ENCODE peak calls at places on chromosomes 4 and X, in six cellular contexts. M, G, U, D, E and W are unnamed samples. For H3K27me3, the result is how much of the 10 kb centered on the place peaks cover.

GRCh38 chrX:123920065-123920785 is 41.3 kb upstream of the STAG2 start:
- DNase-seq in E (no peak), U (no peak), D (no peak), G (no peak), M (no peak), W (peak)

GRCh38 chr4:5928241-5928640 is 35.4 kb upstream of the CRMP1 start:
- DNase-seq in U (no peak), G (no peak), E (no peak), M (no peak), D (no peak), W (no peak)

GRCh38 chrX:135437867-135438733 is 16.4 kb downstream of the SMIM10L2A start:
- DNase-seq in M (no peak), E (no peak), D (no peak), G (no peak), U (no peak), W (no peak)

GRCh38 chr4:183758006-183758734 is 99.1 kb downstream of the TRAPPC11 start:
- DNase-seq in E (peak), D (no peak), U (no peak), M (no peak), G (peak), W (no peak)

GRCh38 chr4:147019061-147019460 is 73.4 kb upstream of the TTC29 start:
- DNase-seq in D (no peak), E (peak), G (peak), M (peak), U (peak), W (peak)

GRCh38 chr4:184568770-184569169 is 80.5 kb downstream of the CASP3 start:
- DNase-seq in M (no peak), E (no peak), G (no peak), U (no peak), D (peak), W (no peak)

GRCh38 chrX:47146121-47146935 is 1.3 kb downstream of the RBM10 start:
- DNase-seq in M (no peak), E (peak), D (no peak), G (no peak), U (no peak), W (no peak)

GRCh38 chr4:95061220-95061619 is 303.5 kb downstream of the BMPR1B start:
- DNase-seq in G (no peak), U (no peak), M (no peak), D (no peak), E (no peak), W (no peak)

GRCh38 chr4:159142254-159142653 is 39.4 kb downstream of the RAPGEF2 start:
- DNase-seq in U (no peak), G (no peak), M (no peak), E (no peak), D (no peak), W (no peak)

GRCh38 chr4:103046416-103047290 is 27.1 kb upstream of the SLC9B1 start:
- DNase-seq in U (peak), D (no peak), G (no peak), E (peak), M (peak), W (peak)

GRCh38 chr4:15065516-15065915 is 63.2 kb downstream of the CPEB2 start:
- DNase-seq in M (no peak), U (no peak), D (no peak), G (no peak), E (no peak), W (no peak)

GRCh38 chrX:135494453-135494852 is 26.0 kb upstream of the INTS6L start:
- DNase-seq in M (no peak), U (no peak), E (no peak), G (no peak), D (no peak), W (no peak)

GRCh38 chr4:57320880-57321279 is 210.7 kb upstream of the IGFBP7 start:
- DNase-seq in U (no peak), E (no peak), G (no peak), M (no peak), D (peak), W (no peak)

GRCh38 chrX:17613979-17614572 is 123.2 kb upstream of the SCML1 start:
- DNase-seq in M (peak), G (no peak), D (no peak), U (peak), E (no peak), W (no peak)

GRCh38 chrX:22135171-22135711 is 103.1 kb downstream of the PHEX start:
- DNase-seq in U (no peak), M (no peak), G (peak), E (no peak), D (no peak), W (no peak)

GRCh38 chr4:78293841-78294301 is 236.7 kb downstream of the FRAS1 start:
- DNase-seq in G (no peak), M (no peak), E (no peak), U (no peak), D (no peak), W (no peak)

GRCh38 chr4:98363431-98363830 is 102.2 kb downstream of the RAP1GDS1 start:
- DNase-seq in E (no peak), U (no peak), G (no peak), M (no peak), D (no peak), W (no peak)

GRCh38 chr4:176988226-176988625 is 195.5 kb upstream of the VEGFC start:
- DNase-seq in M (no peak), E (no peak), U (no peak), D (no peak), G (no peak), W (peak)

GRCh38 chr4:71270901-71271300 is 67.9 kb upstream of the SLC4A4 start:
- DNase-seq in E (peak), D (no peak), M (no peak), U (peak), G (no peak), W (no peak)

GRCh38 chr4:10619220-10619619 is 65.3 kb downstream of the CLNK start:
- DNase-seq in M (no peak), D (no peak), E (peak), G (no peak), U (peak), W (no peak)

GRCh38 chrX:80799616-80800015 is 10.1 kb downstream of the BRWD3 start:
- DNase-seq in E (no peak), U (no peak), M (no peak), G (no peak), D (no peak), W (no peak)

GRCh38 chr4:42458686-42459085 is 61.4 kb downstream of the SHISA3 start:
- DNase-seq in U (no peak), M (no peak), E (no peak), G (no peak), D (no peak), W (no peak)

GRCh38 chrX:11606408-11606807 is 59.3 kb downstream of the ARHGAP6 start:
- DNase-seq in D (no peak), G (no peak), U (no peak), E (no peak), M (no peak), W (no peak)

GRCh38 chr4:5708171-5708828 is at the start of gene EVC2:
- DNase-seq in U (peak), M (no peak), E (peak), G (peak), D (no peak), W (no peak)

GRCh38 chr4:140807491-140808257 is 51.5 kb upstream of the TBC1D9 start:
- DNase-seq in M (no peak), D (no peak), G (no peak), U (no peak), E (no peak), W (no peak)

GRCh38 chr4:26105815-26106699 is 192.0 kb downstream of the SMIM20 start:
- DNase-seq in M (no peak), E (no peak), G (no peak), D (peak), U (no peak), W (no peak)

GRCh38 chrX:107562482-107562881 is 65.8 kb upstream of the PRPS1 start:
- DNase-seq in G (no peak), D (no peak), U (no peak), E (no peak), M (no peak), W (no peak)

GRCh38 chrX:114584434-114584943 is 603 bp downstream of the HTR2C start:
- DNase-seq in U (no peak), D (no peak), E (no peak), M (no peak), G (no peak), W (no peak)

GRCh38 chrX:114582698-114583395 is 1.0 kb upstream of the HTR2C start:
- DNase-seq in G (no peak), D (no peak), E (no peak), M (no peak), U (no peak), W (no peak)

GRCh38 chrX:114583646-114584433 is at the start of gene HTR2C:
- DNase-seq in U (no peak), D (no peak), G (no peak), M (no peak), E (no peak), W (no peak)

GRCh38 chrX:114582264-114582632 is 1.6 kb upstream of the HTR2C start:
- DNase-seq in E (no peak), U (no peak), M (no peak), G (no peak), D (no peak), W (no peak)

GRCh38 chrX:114584983-114585842 is 1.3 kb downstream of the HTR2C start:
- DNase-seq in D (no peak), U (no peak), G (no peak), E (no peak), M (no peak), W (no peak)
- H3K27me3 ChIP-seq in D (under half), U (half or more), G (under half), E (half or more), M (under half), W (under half)

GRCh38 chr4:173037242-173037641 is 131.4 kb upstream of the GALNT7 start:
- DNase-seq in U (no peak), G (no peak), E (no peak), D (no peak), M (no peak), W (no peak)
- TF ChIP-seq POLR2AphosphoS5 in U (no peak), G (no peak), E (no peak), D (no peak), M (no peak), W (no peak)

DNA sequence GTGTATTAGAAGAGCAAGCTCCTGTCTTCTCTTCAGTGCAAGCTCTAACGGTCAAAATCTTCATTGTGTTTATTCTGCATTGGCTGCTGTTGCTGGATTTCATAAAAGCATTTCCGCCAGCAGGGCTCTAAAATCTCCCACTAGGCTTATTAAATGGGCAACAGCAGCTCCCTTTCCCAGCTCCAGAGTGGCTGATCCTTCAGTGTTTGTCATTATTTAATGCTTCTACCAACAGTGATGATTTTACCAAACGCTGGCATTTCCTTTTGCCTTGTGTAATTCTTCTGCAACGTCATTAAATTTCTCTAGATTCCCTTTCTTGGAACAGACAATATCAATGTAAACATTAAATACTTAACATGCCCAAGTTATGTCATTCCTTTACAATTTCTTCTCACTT is 20.1 kb downstream of the SLC7A11 start:
- DNase-seq in U (no peak), D (no peak), E (no peak), M (no peak), G (no peak), W (no peak)
- TF ChIP-seq CTCF in U (no peak), D (peak), E (no peak), M (no peak), G (no peak), W (no peak)

GRCh38 chrX:9532349-9532748 is 67.5 kb downstream of the TBL1X start:
- DNase-seq in D (no peak), U (no peak), M (no peak), G (no peak), E (no peak), W (no peak)

GRCh38 chrX:9533611-9534010 is 68.8 kb downstream of the TBL1X start:
- DNase-seq in U (no peak), D (no peak), G (no peak), M (peak), E (no peak), W (no peak)

GRCh38 chrX:9534686-9535085 is 69.8 kb downstream of the TBL1X start:
- DNase-seq in U (no peak), G (no peak), M (no peak), D (no peak), E (no peak), W (no peak)

GRCh38 chrX:9537781-9538180 is 72.9 kb downstream of the TBL1X start:
- DNase-seq in D (no peak), G (no peak), U (no peak), M (no peak), E (no peak), W (no peak)

DNA sequence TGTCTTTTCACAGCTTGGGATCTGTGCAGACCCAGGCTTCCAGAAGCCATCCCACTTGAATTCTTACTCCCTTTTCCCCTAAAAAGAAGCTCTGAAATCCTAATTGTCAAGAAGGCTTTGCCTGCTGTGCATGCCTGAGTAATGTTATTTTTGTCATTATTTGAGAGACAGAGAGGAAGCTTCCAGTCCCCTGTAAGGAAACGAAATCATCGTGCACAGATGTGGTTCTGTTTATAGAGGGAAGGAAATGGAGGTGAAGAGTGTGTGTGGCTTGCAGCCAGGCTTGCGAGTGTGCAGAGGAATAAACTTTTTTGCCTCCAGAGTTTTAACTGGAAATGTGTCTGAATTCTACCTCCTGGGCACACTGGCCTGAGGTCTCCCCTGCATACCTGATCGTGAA is 70.2 kb downstream of the TBL1X start:
- DNase-seq in E (no peak), G (no peak), M (no peak), U (no peak), D (no peak), W (no peak)
- H3K27me3 ChIP-seq in E (under half), G (under half), M (under half), U (under half), D (under half), W (under half)

DNA sequence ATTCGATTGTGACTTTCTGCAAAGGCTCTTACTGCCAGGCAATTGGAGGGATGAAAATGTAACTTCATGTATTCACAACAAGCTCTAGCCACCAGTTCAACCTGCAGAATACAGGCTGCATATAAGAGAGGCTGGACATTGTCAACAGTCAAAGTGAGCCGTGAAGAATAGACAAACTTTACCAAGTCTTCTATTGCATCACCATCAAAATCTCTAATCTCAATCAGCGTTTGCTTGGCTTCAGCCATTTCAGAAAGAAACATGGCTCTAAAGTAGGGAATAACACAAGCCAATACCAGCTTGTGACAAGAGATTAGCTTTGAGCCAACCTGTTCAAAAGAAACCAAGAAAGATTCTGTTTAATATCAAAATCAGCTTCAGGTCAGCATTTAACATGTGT is 34.9 kb downstream of the KLHL8 start:
- DNase-seq in M (no peak), G (no peak), D (no peak), U (no peak), E (no peak), W (no peak)
- TF ChIP-seq POLR2AphosphoS5 in M (no peak), G (no peak), D (no peak), U (no peak), E (no peak), W (no peak)

GRCh38 chr4:4245172-4245571 is 2.9 kb downstream of the TMEM128 start:
- DNase-seq in E (no peak), G (no peak), D (no peak), U (no peak), M (no peak), W (no peak)

GRCh38 chr4:4247711-4248035 is 350 bp downstream of the TMEM128 start:
- DNase-seq in G (no peak), D (no peak), M (no peak), U (no peak), E (no peak), W (no peak)

GRCh38 chr4:4248885-4249203 is 821 bp upstream of the TMEM128 start:
- DNase-seq in M (no peak), D (no peak), G (no peak), E (no peak), U (no peak), W (no peak)

GRCh38 chr4:4249876-4250275 is 1.9 kb upstream of the TMEM128 start:
- DNase-seq in E (no peak), U (no peak), D (no peak), G (no peak), M (no peak), W (no peak)

DNA sequence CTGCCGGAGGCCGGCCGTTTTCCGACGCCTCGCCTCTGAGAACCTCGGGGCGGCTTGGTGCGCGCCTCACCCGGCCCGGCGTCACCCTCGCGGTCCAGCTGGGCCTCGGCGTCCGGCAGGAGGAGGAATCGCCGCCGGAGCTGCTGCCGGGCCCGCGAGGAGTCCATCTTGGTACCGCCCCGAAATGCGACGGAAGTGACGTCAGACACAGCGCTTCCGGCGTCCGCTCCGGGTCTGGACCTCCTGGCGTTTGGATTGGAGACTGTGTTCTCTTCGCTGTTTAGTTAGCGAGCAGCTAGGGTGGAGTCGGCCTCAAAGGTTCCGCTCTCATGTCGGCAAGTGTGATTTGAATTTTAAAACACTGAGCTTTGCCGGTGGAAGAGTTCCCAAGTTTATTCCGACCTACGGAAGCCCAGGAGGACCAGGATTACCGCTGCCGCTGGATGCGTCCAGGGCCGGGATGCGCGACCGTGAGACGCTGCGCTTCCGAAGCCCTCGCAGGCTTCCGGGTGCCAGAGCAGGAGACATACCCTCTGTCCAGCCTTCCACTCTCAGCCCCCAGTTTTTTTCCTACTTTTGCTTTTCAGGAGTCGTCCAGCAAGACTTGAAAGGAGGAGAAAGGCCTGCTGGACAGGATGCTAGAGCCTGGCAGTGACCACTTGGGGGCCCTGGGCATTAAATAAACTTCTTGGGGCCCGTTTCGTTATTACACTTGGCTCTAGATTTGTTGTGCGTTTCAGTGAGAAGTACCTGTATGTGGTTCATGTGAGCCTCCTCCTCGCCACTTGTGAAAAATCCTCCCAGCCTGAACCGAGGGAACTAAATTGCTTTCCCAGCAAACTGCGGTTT is at the start of gene TMEM128:
- DNase-seq in E (peak), M (peak), U (peak), D (peak), G (peak), W (peak)
- TF ChIP-seq CTCF in E (peak), M (no peak), U (peak), D (peak), G (peak), W (no peak)

DNA sequence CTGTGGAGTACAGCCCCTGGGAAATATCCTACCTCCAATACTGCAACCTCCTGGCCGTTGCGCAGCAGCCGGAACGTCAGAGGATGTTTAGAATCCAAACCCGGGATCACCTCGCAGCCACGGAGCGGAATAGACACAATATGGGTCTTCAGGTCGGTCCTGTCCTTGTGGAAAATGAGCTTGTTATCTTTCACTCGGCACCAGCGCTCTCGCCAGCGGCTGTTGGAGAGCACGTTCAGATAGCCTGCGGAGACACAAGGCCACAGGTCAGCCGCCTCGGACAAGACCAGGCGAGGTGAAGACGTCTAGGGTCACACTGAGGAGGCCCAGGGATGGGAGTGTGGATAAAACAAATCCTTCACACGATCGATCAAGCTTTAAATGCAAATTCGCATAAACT is 139.3 kb downstream of the AFAP1 start:
- DNase-seq in E (no peak), G (no peak), U (no peak), D (no peak), M (no peak), W (no peak)
- H3K27me3 ChIP-seq in E (under half), G (under half), U (under half), D (under half), M (under half), W (under half)

GRCh38 chrX:129772796-129773431 is 6.8 kb upstream of the SASH3 start:
- DNase-seq in U (peak), D (no peak), M (peak), G (no peak), E (peak), W (no peak)
- TF ChIP-seq POLR2AphosphoS5 in U (no peak), D (no peak), M (peak), G (no peak), E (peak), W (no peak)

DNA sequence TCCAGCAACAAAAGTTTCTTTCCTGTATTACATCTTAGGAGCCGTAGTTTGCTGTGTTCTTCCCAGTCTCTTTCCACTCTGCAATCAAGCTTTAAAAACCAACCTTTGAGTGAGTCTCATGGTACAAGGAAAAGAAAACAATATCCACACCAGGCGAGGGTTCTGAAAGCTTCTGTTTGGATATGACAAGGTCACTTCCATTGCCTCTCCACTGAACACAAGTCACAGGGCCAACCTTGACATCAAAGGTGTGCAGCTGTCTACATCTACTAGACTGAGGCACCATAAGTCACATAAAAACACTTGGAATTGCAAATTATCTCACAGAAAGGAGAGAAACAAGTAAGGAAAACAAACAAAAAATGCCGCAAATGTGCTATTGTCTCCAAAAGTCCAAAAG is 897.5 kb downstream of the RAB28 start:
- DNase-seq in M (no peak), E (no peak), U (no peak), G (no peak), D (no peak), W (no peak)
- TF ChIP-seq CTCF in M (no peak), E (no peak), U (no peak), G (no peak), D (no peak), W (no peak)